ENCODE peak calls at places on chromosomes 13 and 19, in four cellular contexts. T is stimulated activated CD8-positive, alpha-beta memory T cell treated with anti-CD3 and anti-CD28 coated beads, Interleukin-2, amount 100 ng/mL, for 1 hour; Z is BE2C; L is MCF 10A. J is an unnamed sample.

GRCh38 chr13:30730526-30730925 is 4.8 kb upstream of the ALOX5AP start:
- DNase-seq in T (no peak), Z (peak), L (no peak), J (no peak)

GRCh38 chr19:23304238-23304637 is 54.0 kb upstream of the ZNF724 start:
- DNase-seq in T (no peak), Z (no peak), L (no peak), J (no peak)

GRCh38 chr19:1540353-1540925 is 16.6 kb downstream of the PLK5 start:
- DNase-seq in T (no peak), Z (no peak), L (no peak), J (no peak)

GRCh38 chr13:51303882-51304281 is 35.6 kb upstream of the SERPINE3 start:
- DNase-seq in T (no peak), Z (no peak), L (no peak), J (no peak)

GRCh38 chr19:54325194-54325621 is 12.2 kb upstream of the LILRA5 start:
- DNase-seq in T (no peak), Z (peak), L (peak), J (peak)

GRCh38 chr19:961866-962620 is 22.1 kb upstream of the WDR18 start:
- DNase-seq in T (no peak), Z (no peak), L (peak), J (no peak)

GRCh38 chr13:101398920-101399319 is 17.4 kb downstream of the NALCN start:
- DNase-seq in T (no peak), Z (no peak), L (no peak), J (no peak)

GRCh38 chr13:99407906-99408702 is 93.2 kb upstream of the TM9SF2 start:
- DNase-seq in T (no peak), Z (no peak), L (no peak), J (no peak)

GRCh38 chr19:31211088-31211487 is 138.1 kb downstream of the TSHZ3 start:
- DNase-seq in T (no peak), Z (no peak), L (no peak), J (no peak)

GRCh38 chr19:34430738-34431625 is 2.8 kb downstream of the UBA2 start:
- DNase-seq in T (no peak), Z (peak), L (peak), J (peak)

GRCh38 chr19:10946964-10947657 is 13.7 kb upstream of the SMARCA4 start:
- DNase-seq in T (no peak), Z (no peak), L (peak), J (no peak)

GRCh38 chr19:35557539-35558399 is 5.7 kb downstream of the ATP4A start:
- DNase-seq in T (no peak), Z (peak), L (no peak), J (peak)

GRCh38 chr13:44627441-44627840 is 51.3 kb upstream of the TSC22D1 start:
- DNase-seq in T (no peak), Z (no peak), L (no peak), J (no peak)

GRCh38 chr19:39052243-39052746 is 19.9 kb upstream of the FBXO27 start:
- DNase-seq in T (peak), Z (peak), L (peak), J (peak)

GRCh38 chr19:40549007-40549708 is 27.5 kb upstream of the SHKBP1 start:
- DNase-seq in T (peak), Z (peak), L (peak), J (peak)

J was measured in activated gamma-delta T cell treated with Interleukin-2 at 50 U/mL for 16 hours.